ENCODE peak calls at places on chromosomes 7 and 10, in six cellular contexts. H is transverse colon, O is choroid plexus epithelial cell, J is testis, N is cardiac fibroblast, X is breast epithelium. Y is an unnamed sample.

GRCh38 chr10:22765660-22766547 is 51.5 kb upstream of the PIP4K2A start:
- DNase-seq in H (no peak), O (no peak), J (no peak), N (no peak), X (no peak), Y (no peak)

GRCh38 chr10:20429742-20430141 is 467.4 kb downstream of the NEBL start:
- DNase-seq in H (no peak), O (no peak), J (no peak), N (no peak), X (no peak), Y (no peak)

GRCh38 chr7:155731871-155732270 is 80.4 kb downstream of the SHH start:
- DNase-seq in H (no peak), O (no peak), J (no peak), N (no peak), X (no peak), Y (no peak)

GRCh38 chr10:21135396-21135973 is 238.4 kb upstream of the NEBL start:
- DNase-seq in H (no peak), O (peak; percentile 47), J (no peak), N (no peak), X (no peak), Y (no peak)

GRCh38 chr10:64023926-64024465 is 502.8 kb downstream of the REEP3 start:
- DNase-seq in H (no peak), O (no peak), J (no peak), N (no peak), X (no peak), Y (no peak)

GRCh38 chr7:40008218-40008815 is 58.3 kb downstream of the CDK13 start:
- DNase-seq in H (no peak), O (peak; percentile 77), J (no peak), N (peak; percentile 85), X (no peak), Y (peak; percentile 60)

GRCh38 chr7:151875862-151876111 is 1.1 kb downstream of the PRKAG2 start:
- DNase-seq in H (no peak), O (peak; percentile 65), J (no peak), N (no peak), X (no peak), Y (peak; percentile 33)

GRCh38 chr10:2980116-2980515 is 87.2 kb upstream of the PFKP start:
- DNase-seq in H (no peak), O (peak; percentile 56), J (no peak), N (peak; percentile 55), X (no peak), Y (no peak)

GRCh38 chr10:28302012-28302667 is 724 bp downstream of the MPP7 start:
- DNase-seq in H (peak; percentile 14), O (peak; percentile 29), J (peak; percentile 52), N (peak; percentile 46), X (no peak), Y (peak; percentile 3)

GRCh38 chr7:128843938-128844621 is 13.9 kb downstream of the FLNC start:
- DNase-seq in H (no peak), O (no peak), J (no peak), N (no peak), X (no peak), Y (no peak)

GRCh38 chr7:506921-507622 is 12.6 kb downstream of the PDGFA start:
- DNase-seq in H (peak; percentile 6), O (no peak), J (no peak), N (no peak), X (no peak), Y (no peak)

GRCh38 chr7:17109017-17109416 is 189.4 kb upstream of the AHR start:
- DNase-seq in H (no peak), O (peak; percentile 83), J (no peak), N (peak; percentile 74), X (no peak), Y (peak; percentile 26)

GRCh38 chr10:121281576-121281975 is 316.7 kb downstream of the FGFR2 start:
- DNase-seq in H (no peak), O (peak; percentile 5), J (no peak), N (no peak), X (no peak), Y (no peak)

GRCh38 chr10:24349379-24350110 is 140.6 kb downstream of the KIAA1217 start:
- DNase-seq in H (no peak), O (peak; percentile 69), J (peak; percentile 35), N (peak; percentile 57), X (no peak), Y (peak; percentile 43)

GRCh38 chr7:2603388-2603965 is 28.3 kb upstream of the TTYH3 start:
- DNase-seq in H (no peak), O (no peak), J (no peak), N (no peak), X (no peak), Y (no peak)

GRCh38 chr10:24730811-24731210 is 7.1 kb upstream of the ARHGAP21 start:
- DNase-seq in H (no peak), O (no peak), J (no peak), N (no peak), X (no peak), Y (peak; percentile 73)

GRCh38 chr10:10782603-10783002 is 235.1 kb upstream of the CELF2 start:
- DNase-seq in H (no peak), O (peak; percentile 77), J (no peak), N (peak; percentile 69), X (no peak), Y (peak; percentile 30)

GRCh38 chr7:4037308-4037707 is 644.8 kb upstream of the FOXK1 start:
- DNase-seq in H (no peak), O (no peak), J (no peak), N (no peak), X (no peak), Y (no peak)

GRCh38 chr10:114499630-114500190 is 95.4 kb upstream of the AFAP1L2 start:
- DNase-seq in H (peak; percentile 87), O (no peak), J (no peak), N (no peak), X (no peak), Y (no peak)

GRCh38 chr10:124678566-124679240 is 65.5 kb downstream of the FAM53B start:
- DNase-seq in H (no peak), O (no peak), J (no peak), N (no peak), X (no peak), Y (no peak)

GRCh38 chr10:70750156-70750703 is 34.9 kb downstream of the TBATA start:
- DNase-seq in H (no peak), O (no peak), J (no peak), N (no peak), X (no peak), Y (no peak)

GRCh38 chr7:37488163-37488759 is 39.6 kb upstream of the ELMO1 start:
- DNase-seq in H (no peak), O (peak; percentile 5), J (no peak), N (peak; percentile 7), X (no peak), Y (peak; percentile 1)

GRCh38 chr7:94509264-94509878 is at the start of gene CASD1:
- DNase-seq in H (peak; percentile 80), O (peak; percentile 28), J (peak; percentile 79), N (peak; percentile 16), X (peak; percentile 60), Y (no peak)

DNA sequence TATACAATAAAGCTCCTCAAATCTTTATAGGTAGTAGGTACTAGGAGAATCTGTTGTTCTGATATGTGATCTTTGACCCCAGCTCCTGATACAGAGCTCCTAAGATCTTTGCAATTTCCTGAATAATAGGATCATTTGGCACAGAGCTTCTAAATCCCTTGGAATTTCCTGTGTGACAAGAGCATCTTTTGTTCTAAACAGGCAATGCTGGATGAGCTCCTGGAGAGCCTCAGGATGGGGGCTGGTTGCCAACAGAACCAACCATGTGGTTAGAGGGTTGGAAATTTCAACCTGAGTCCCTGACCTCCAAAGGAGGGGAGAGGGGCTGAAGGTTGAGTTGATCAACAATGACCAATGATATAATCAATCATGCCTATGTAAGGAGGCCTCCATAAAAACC is 629.0 kb downstream of the CCSER2 start:
- DNase-seq in H (no peak), O (no peak), J (no peak), N (no peak), X (no peak), Y (no peak)
- TF ChIP-seq CTCF in H (no peak), O (no peak), J (no peak), N (no peak), X (no peak), Y (no peak)

GRCh38 chr10:557792-558328 is 131.6 kb downstream of the DIP2C start:
- DNase-seq in H (no peak), O (peak; percentile 50), J (no peak), N (no peak), X (no peak), Y (peak; percentile 19)

GRCh38 chr10:558891-559766 is 130.3 kb downstream of the DIP2C start:
- DNase-seq in H (no peak), O (no peak), J (no peak), N (no peak), X (no peak), Y (no peak)

GRCh38 chr10:560314-560992 is 129.0 kb downstream of the DIP2C start:
- DNase-seq in H (no peak), O (no peak), J (no peak), N (no peak), X (no peak), Y (no peak)

GRCh38 chr10:558331-558730 is 131.1 kb downstream of the DIP2C start:
- DNase-seq in H (no peak), O (no peak), J (no peak), N (no peak), X (no peak), Y (no peak)

GRCh38 chr10:559767-560047 is 129.8 kb downstream of the DIP2C start:
- DNase-seq in H (no peak), O (no peak), J (no peak), N (no peak), X (no peak), Y (no peak)
- H3K4me3 ChIP-seq in H (no peak overlapping the region), O (no peak overlapping the region), J (no peak overlapping the region), N (no peak overlapping the region), X (no peak overlapping the region), Y (no peak overlapping the region)

DNA sequence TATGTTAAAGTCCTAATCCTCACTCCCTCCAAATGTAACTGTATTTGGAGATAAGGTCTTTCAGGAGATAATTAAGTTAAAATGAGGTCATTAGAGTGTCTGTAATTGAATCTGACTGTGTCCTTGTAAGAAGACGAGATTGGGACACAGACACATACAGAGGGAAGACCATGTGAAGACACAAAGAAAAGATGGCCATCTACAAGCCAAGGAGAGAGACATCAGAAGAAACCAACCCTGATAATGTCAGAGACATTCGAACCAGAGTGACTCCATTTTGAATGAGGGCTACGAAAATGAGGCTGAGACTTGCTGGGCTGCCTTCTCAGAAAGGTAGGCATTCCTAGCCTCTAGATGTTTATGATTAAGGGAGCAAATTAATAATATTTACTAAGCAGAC is 542 bp upstream of the SAMD9L start:
- DNase-seq in H (no peak), O (no peak), J (no peak), N (no peak), X (no peak), Y (no peak)
- TF ChIP-seq CTCF in H (no peak), O (no peak), J (no peak), N (no peak), X (no peak), Y (no peak)

GRCh38 chr7:100823534-100823933 is 3.8 kb downstream of the EPHB4 start:
- DNase-seq in H (no peak), O (no peak), J (no peak), N (no peak), X (no peak), Y (no peak)

GRCh38 chr7:100825215-100825671 is 2.1 kb downstream of the EPHB4 start:
- DNase-seq in H (no peak), O (peak; percentile 32), J (no peak), N (peak; percentile 33), X (no peak), Y (peak; percentile 32)

GRCh38 chr7:100825760-100826545 is 1.4 kb downstream of the EPHB4 start:
- DNase-seq in H (no peak), O (peak; percentile 57), J (no peak), N (peak; percentile 54), X (no peak), Y (peak; percentile 71)

GRCh38 chr7:100823140-100823525 is 4.2 kb downstream of the EPHB4 start:
- DNase-seq in H (no peak), O (no peak), J (no peak), N (no peak), X (no peak), Y (no peak)

GRCh38 chr7:100824499-100825214 is 2.7 kb downstream of the EPHB4 start:
- DNase-seq in H (no peak), O (no peak), J (no peak), N (no peak), X (no peak), Y (peak; percentile 14)
- H3K4me3 ChIP-seq in H (no peak overlapping the region), O (no peak overlapping the region), J (no peak overlapping the region), N (peak overlapping the region; percentile 87), X (peak overlapping the region; percentile 66), Y (peak overlapping the region; percentile 82)